ENCODE peak calls at places on chromosomes 3 and 15, in ten cellular contexts. O, C, S, T, Y, I, Z, Q, U and L are unnamed samples.

GRCh38 chr3:45943207-45943846 is at the start of gene CXCR6:
- DNase-seq in O (no peak), C (no peak), S (no peak), T (no peak), Y (no peak), I (no peak), Z (no peak), Q (peak; percentile 77), U (peak; percentile 62), L (no peak)

GRCh38 chr15:59917504-59918157 is 86.5 kb upstream of the FOXB1 start:
- DNase-seq in O (peak; percentile 72), C (peak; percentile 50), S (peak; percentile 62), T (peak; percentile 39), Y (no peak), I (peak; percentile 53), Z (peak; percentile 53), Q (peak; percentile 89), U (peak; percentile 76), L (peak; percentile 72)

GRCh38 chr3:126983653-126984390 is 907 bp downstream of the PLXNA1 start:
- DNase-seq in O (no peak), C (no peak), S (peak; percentile 51), T (no peak), Y (no peak), I (peak; percentile 70), Z (no peak), Q (peak; percentile 39), U (peak; percentile 60), L (no peak)

GRCh38 chr15:76196286-76196948 is 114.9 kb downstream of the ETFA start:
- DNase-seq in O (peak; percentile 65), C (peak; percentile 86), S (peak; percentile 80), T (no peak), Y (peak; percentile 75), I (no peak), Z (peak; percentile 67), Q (no peak), U (peak; percentile 67), L (peak; percentile 82)

GRCh38 chr3:126267169-126267975 is 87.0 kb upstream of the ALDH1L1 start:
- DNase-seq in O (peak; percentile 36), C (peak; percentile 88), S (peak; percentile 83), T (peak; percentile 68), Y (peak; percentile 84), I (no peak), Z (no peak), Q (no peak), U (peak; percentile 64), L (peak; percentile 83)

GRCh38 chr3:118337649-118338048 is 697.0 kb downstream of the IGSF11 start:
- DNase-seq in O (no peak), C (no peak), S (no peak), T (no peak), Y (no peak), I (no peak), Z (no peak), Q (no peak), U (no peak), L (no peak)

GRCh38 chr15:50426428-50426827 is 2.2 kb downstream of the USP8 start:
- DNase-seq in O (no peak), C (no peak), S (no peak), T (no peak), Y (no peak), I (no peak), Z (no peak), Q (no peak), U (no peak), L (no peak)

GRCh38 chr3:159775372-159775961 is 213.2 kb upstream of the IL12A start:
- DNase-seq in O (no peak), C (no peak), S (no peak), T (no peak), Y (peak; percentile 71), I (no peak), Z (no peak), Q (no peak), U (no peak), L (no peak)

GRCh38 chr15:95365615-95366107 is 964.8 kb upstream of the NR2F2 start:
- DNase-seq in O (peak; percentile 88), C (no peak), S (no peak), T (no peak), Y (peak; percentile 58), I (no peak), Z (no peak), Q (no peak), U (no peak), L (no peak)

GRCh38 chr15:25372298-25372697 is 66.5 kb downstream of the UBE3A start:
- DNase-seq in O (peak; percentile 3), C (no peak), S (no peak), T (no peak), Y (peak; percentile 18), I (no peak), Z (no peak), Q (no peak), U (no peak), L (no peak)

GRCh38 chr3:69896095-69896494 is 103.4 kb upstream of the SAMMSON start:
- DNase-seq in O (no peak), C (no peak), S (no peak), T (no peak), Y (no peak), I (no peak), Z (no peak), Q (no peak), U (no peak), L (no peak)

GRCh38 chr3:42220436-42220835 is 45.5 kb downstream of the CCK start:
- DNase-seq in O (no peak), C (no peak), S (no peak), T (no peak), Y (no peak), I (no peak), Z (no peak), Q (no peak), U (no peak), L (no peak)

GRCh38 chr3:62493116-62493801 is 119.9 kb upstream of the FEZF2 start:
- DNase-seq in O (no peak), C (no peak), S (no peak), T (no peak), Y (no peak), I (no peak), Z (peak; percentile 62), Q (no peak), U (no peak), L (no peak)

GRCh38 chr3:117006123-117006522 is 296.5 kb downstream of the TUSC7 start:
- DNase-seq in O (no peak), C (no peak), S (no peak), T (no peak), Y (no peak), I (no peak), Z (no peak), Q (no peak), U (no peak), L (no peak)

DNA sequence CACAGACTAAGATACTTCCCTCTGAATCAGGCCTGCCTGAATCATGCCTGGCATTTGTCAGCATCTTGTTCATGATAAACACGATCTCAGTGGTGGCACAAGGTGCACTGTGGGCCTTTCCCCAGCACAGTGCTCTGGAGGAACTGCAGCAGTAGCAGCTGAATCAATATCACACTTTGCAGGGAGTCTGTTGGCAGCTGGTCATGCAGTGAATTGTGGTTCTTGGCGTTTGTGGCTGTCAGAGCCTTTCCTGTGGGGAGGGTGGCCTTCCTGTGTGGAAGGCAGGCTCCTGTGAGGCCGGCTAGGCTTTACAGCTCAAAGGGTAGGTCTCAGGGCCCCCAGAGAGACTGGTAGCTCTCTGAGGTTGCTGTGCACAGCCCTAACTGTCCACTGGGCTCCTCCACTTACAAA is 54.4 kb upstream of the TLE3 start:
- DNase-seq in O (peak; percentile 57), C (no peak), S (peak; percentile 91), T (no peak), Y (no peak), I (no peak), Z (no peak), Q (peak; percentile 26), U (peak; percentile 53), L (peak; percentile 75)
- TF ChIP-seq CTCF in O (no peak), C (no peak), S (peak; percentile 17), T (no peak), Y (no peak), I (no peak), Z (no peak), Q (no peak), U (no peak), L (no peak)

DNA sequence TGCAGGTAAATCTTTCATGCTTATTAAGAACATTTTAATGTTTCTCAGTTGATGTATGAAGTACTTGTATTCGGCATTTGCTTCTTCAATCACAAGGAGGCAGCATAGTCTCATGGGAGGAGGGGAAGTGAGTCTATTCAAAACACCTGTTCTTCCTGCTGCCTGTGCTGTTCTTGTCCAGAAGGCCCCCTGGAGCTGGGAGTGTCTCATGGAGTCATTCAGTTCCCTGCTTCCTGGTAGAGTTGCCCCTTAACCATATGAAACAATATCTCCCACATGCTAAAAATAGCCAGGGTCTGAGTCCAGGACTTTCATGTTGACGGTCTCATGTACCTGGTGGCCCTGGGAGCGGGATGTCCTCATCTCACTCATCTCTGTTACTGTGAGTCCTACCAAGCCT is 15.5 kb upstream of the PPP1R2 start:
- DNase-seq in O (peak; percentile 52), C (peak; percentile 49), S (peak; percentile 46), T (no peak), Y (no peak), I (peak; percentile 31), Z (peak; percentile 80), Q (peak; percentile 54), U (peak; percentile 65), L (no peak)
- TF ChIP-seq CTCF in O (no peak), C (peak; percentile 70), S (peak; percentile 42), T (no peak), Y (peak; percentile 30), I (peak; percentile 67), Z (peak; percentile 92), Q (peak; percentile 71), U (peak; percentile 70), L (no peak)

GRCh38 chr3:99753268-99753975 is 64.2 kb upstream of the CMSS1 start:
- DNase-seq in O (peak; percentile 13), C (peak; percentile 28), S (no peak), T (no peak), Y (peak; percentile 63), I (peak; percentile 31), Z (peak; percentile 48), Q (peak; percentile 26), U (no peak), L (no peak)

GRCh38 chr3:99751649-99752048 is 66.0 kb upstream of the CMSS1 start:
- DNase-seq in O (no peak), C (no peak), S (no peak), T (no peak), Y (peak; percentile 26), I (no peak), Z (no peak), Q (no peak), U (no peak), L (no peak)

DNA sequence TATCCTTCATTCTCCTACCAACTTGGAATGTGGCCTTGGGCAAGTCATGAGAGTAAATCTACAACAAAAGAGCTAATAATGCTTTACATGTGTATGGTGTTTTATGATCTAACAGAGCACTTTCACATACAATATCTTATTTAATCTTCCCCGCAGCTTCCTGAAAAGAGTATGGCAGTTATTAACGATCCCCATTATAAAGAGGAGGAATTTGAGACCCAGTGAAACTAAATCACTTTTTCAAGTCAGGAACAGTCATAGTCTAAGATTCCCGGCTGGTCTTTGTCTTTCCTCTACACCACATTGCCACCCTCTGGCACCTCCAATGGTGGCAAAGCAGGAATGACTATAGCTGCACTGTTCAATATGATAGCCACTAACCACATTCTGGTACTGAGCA is 69.7 kb upstream of the CMSS1 start:
- DNase-seq in O (no peak), C (no peak), S (no peak), T (no peak), Y (no peak), I (no peak), Z (no peak), Q (no peak), U (no peak), L (no peak)
- TF ChIP-seq CTCF in O (no peak), C (peak; percentile 31), S (no peak), T (no peak), Y (peak; percentile 29), I (no peak), Z (no peak), Q (no peak), U (no peak), L (no peak)

GRCh38 chr3:194928831-194929594 is 243.3 kb downstream of the FAM43A start:
- DNase-seq in O (no peak), C (no peak), S (no peak), T (no peak), Y (no peak), I (no peak), Z (no peak), Q (no peak), U (no peak), L (no peak)
- TF ChIP-seq CTCF in O (no peak), C (peak; percentile 41), S (peak; percentile 16), T (peak; percentile 86), Y (peak; percentile 56), I (no peak), Z (no peak), Q (no peak), U (peak; percentile 90), L (peak; percentile 11)